ENCODE peak calls at places on chromosomes 16 and 17, in six cellular contexts. One of them, this sample, is unnamed. For H3K36me3, the result is how much of the 10 kb centered on the place peaks cover.

GRCh38 chr16:57147381-57148191 is 38.3 kb downstream of the PSME3IP1 start:
- DNase-seq in ovary: no peak
- DNase-seq in thoracic aorta: no peak
- DNase-seq in lower lobe of right lung: no peak
- DNase-seq in H7: peak
- DNase-seq in adipocyte: no peak
- DNase-seq in this sample: no peak

GRCh38 chr16:19071811-19072777 is 4.7 kb downstream of the COQ7 start:
- DNase-seq in H7: peak
- DNase-seq in ovary: peak
- DNase-seq in lower lobe of right lung: peak
- DNase-seq in adipocyte: peak
- DNase-seq in thoracic aorta: no peak
- DNase-seq in this sample: peak

GRCh38 chr17:64331946-64332493 is 58.6 kb downstream of the PECAM1 start:
- DNase-seq in ovary: peak
- DNase-seq in H7: no peak
- DNase-seq in thoracic aorta: no peak
- DNase-seq in adipocyte: no peak
- DNase-seq in lower lobe of right lung: peak
- DNase-seq in this sample: no peak

GRCh38 chr16:85554791-85555548 is 58.2 kb upstream of the GSE1 start:
- DNase-seq in adipocyte: peak
- DNase-seq in thoracic aorta: peak
- DNase-seq in H7: peak
- DNase-seq in lower lobe of right lung: peak
- DNase-seq in ovary: peak
- DNase-seq in this sample: peak

GRCh38 chr17:42669705-42670198 is 7.0 kb downstream of the PLEKHH3 start:
- DNase-seq in thoracic aorta: no peak
- DNase-seq in H7: peak
- DNase-seq in adipocyte: no peak
- DNase-seq in ovary: no peak
- DNase-seq in lower lobe of right lung: no peak
- DNase-seq in this sample: no peak

GRCh38 chr17:62765351-62765750 is 42.8 kb downstream of the MARCHF10 start:
- DNase-seq in adipocyte: no peak
- DNase-seq in lower lobe of right lung: no peak
- DNase-seq in ovary: no peak
- DNase-seq in thoracic aorta: no peak
- DNase-seq in H7: peak
- DNase-seq in this sample: no peak

GRCh38 chr16:75203667-75204409 is 3.1 kb downstream of the CTRB2 start:
- DNase-seq in ovary: no peak
- DNase-seq in thoracic aorta: no peak
- DNase-seq in lower lobe of right lung: peak
- DNase-seq in H7: peak
- DNase-seq in adipocyte: no peak
- DNase-seq in this sample: no peak

GRCh38 chr17:2615882-2616281 is 22.4 kb downstream of the PAFAH1B1 start:
- DNase-seq in ovary: no peak
- DNase-seq in thoracic aorta: no peak
- DNase-seq in lower lobe of right lung: no peak
- DNase-seq in adipocyte: no peak
- DNase-seq in H7: no peak
- DNase-seq in this sample: no peak

GRCh38 chr16:57993452-57993851 is 7.0 kb downstream of the ZNF319 start:
- DNase-seq in H7: peak
- DNase-seq in ovary: no peak
- DNase-seq in adipocyte: no peak
- DNase-seq in lower lobe of right lung: peak
- DNase-seq in thoracic aorta: no peak
- DNase-seq in this sample: no peak

GRCh38 chr17:82056729-82057621 is 5.3 kb downstream of the GPS1 start:
- DNase-seq in ovary: peak
- DNase-seq in thoracic aorta: no peak
- DNase-seq in adipocyte: no peak
- DNase-seq in lower lobe of right lung: no peak
- DNase-seq in H7: no peak
- DNase-seq in this sample: no peak

GRCh38 chr17:75898065-75898464 is 1.3 kb upstream of the TRIM65 start:
- DNase-seq in thoracic aorta: no peak
- DNase-seq in adipocyte: no peak
- DNase-seq in lower lobe of right lung: no peak
- DNase-seq in H7: no peak
- DNase-seq in ovary: no peak
- DNase-seq in this sample: no peak

GRCh38 chr17:75898791-75899190 is 2.0 kb upstream of the TRIM65 start:
- DNase-seq in lower lobe of right lung: peak
- DNase-seq in adipocyte: no peak
- DNase-seq in H7: no peak
- DNase-seq in thoracic aorta: no peak
- DNase-seq in ovary: no peak
- DNase-seq in this sample: no peak

GRCh38 chr17:75899767-75900468 is 3.2 kb upstream of the TRIM65 start:
- DNase-seq in ovary: no peak
- DNase-seq in lower lobe of right lung: no peak
- DNase-seq in thoracic aorta: no peak
- DNase-seq in adipocyte: no peak
- DNase-seq in H7: no peak
- DNase-seq in this sample: no peak

GRCh38 chr17:75900691-75901533 is 3.8 kb downstream of the MRPL38 start:
- DNase-seq in thoracic aorta: no peak
- DNase-seq in ovary: no peak
- DNase-seq in lower lobe of right lung: no peak
- DNase-seq in adipocyte: no peak
- DNase-seq in H7: no peak
- DNase-seq in this sample: no peak

GRCh38 chr17:75899353-75899752 is 2.6 kb upstream of the TRIM65 start:
- DNase-seq in thoracic aorta: no peak
- DNase-seq in adipocyte: no peak
- DNase-seq in ovary: no peak
- DNase-seq in lower lobe of right lung: no peak
- DNase-seq in H7: no peak
- DNase-seq in this sample: no peak
- H3K36me3 ChIP-seq in thoracic aorta: under half
- H3K36me3 ChIP-seq in adipocyte: under half
- H3K36me3 ChIP-seq in ovary: under half
- H3K36me3 ChIP-seq in lower lobe of right lung: half or more
- H3K36me3 ChIP-seq in H7: under half
- H3K36me3 ChIP-seq in this sample: under half

GRCh38 chr17:51298508-51299371 is 38.4 kb downstream of the UTP18 start:
- DNase-seq in lower lobe of right lung: no peak
- DNase-seq in thoracic aorta: no peak
- DNase-seq in H7: peak
- DNase-seq in ovary: no peak
- DNase-seq in adipocyte: peak
- DNase-seq in this sample: peak
- H3K36me3 ChIP-seq in lower lobe of right lung: under half
- H3K36me3 ChIP-seq in thoracic aorta: under half
- H3K36me3 ChIP-seq in H7: under half
- H3K36me3 ChIP-seq in ovary: under half
- H3K36me3 ChIP-seq in adipocyte: under half
- H3K36me3 ChIP-seq in this sample: under half

GRCh38 chr17:44147812-44148211 is 6.1 kb downstream of the HROB start:
- DNase-seq in adipocyte: no peak
- DNase-seq in thoracic aorta: no peak
- DNase-seq in H7: no peak
- DNase-seq in lower lobe of right lung: no peak
- DNase-seq in ovary: no peak
- DNase-seq in this sample: no peak

GRCh38 chr17:44144966-44145739 is 3.4 kb downstream of the HROB start:
- DNase-seq in ovary: no peak
- DNase-seq in thoracic aorta: no peak
- DNase-seq in lower lobe of right lung: no peak
- DNase-seq in H7: no peak
- DNase-seq in adipocyte: peak
- DNase-seq in this sample: no peak

GRCh38 chr17:44152875-44153274 is 11.1 kb downstream of the HROB start:
- DNase-seq in H7: no peak
- DNase-seq in thoracic aorta: no peak
- DNase-seq in lower lobe of right lung: no peak
- DNase-seq in ovary: no peak
- DNase-seq in adipocyte: no peak
- DNase-seq in this sample: no peak

GRCh38 chr17:44146375-44147346 is 4.9 kb downstream of the HROB start:
- DNase-seq in ovary: no peak
- DNase-seq in lower lobe of right lung: no peak
- DNase-seq in adipocyte: no peak
- DNase-seq in thoracic aorta: no peak
- DNase-seq in H7: no peak
- DNase-seq in this sample: no peak

DNA sequence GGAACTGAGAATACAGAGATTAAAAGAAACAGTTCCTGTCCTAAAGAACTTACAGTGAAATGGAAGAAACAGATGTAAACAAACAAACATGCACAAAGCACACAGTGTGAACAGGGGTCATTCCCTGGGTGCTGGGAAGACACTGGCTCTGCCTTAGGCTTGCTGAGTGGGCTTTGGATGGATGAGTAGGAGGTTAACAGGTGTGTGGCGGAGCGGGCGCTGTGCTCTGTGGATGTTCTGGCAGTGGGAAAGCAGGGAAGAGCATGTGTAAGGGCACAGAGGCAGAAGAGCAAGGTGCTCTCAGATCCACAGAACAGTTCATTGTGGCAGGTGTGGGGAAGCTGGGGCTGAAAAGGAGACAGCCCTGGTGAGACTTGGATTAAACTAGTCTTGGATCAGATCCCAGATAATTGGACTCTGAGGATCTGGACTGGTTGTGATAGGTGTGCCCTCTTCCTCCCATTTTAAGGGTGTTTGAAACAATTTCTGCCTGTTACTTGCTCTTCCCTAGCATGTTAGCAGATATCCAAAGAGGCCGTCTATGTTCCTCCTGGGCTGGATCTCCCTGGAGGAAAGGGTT is 8.1 kb downstream of the HROB start:
- DNase-seq in ovary: no peak
- DNase-seq in H7: no peak
- DNase-seq in adipocyte: no peak
- DNase-seq in lower lobe of right lung: no peak
- DNase-seq in thoracic aorta: no peak
- DNase-seq in this sample: no peak
- H3K36me3 ChIP-seq in ovary: under half
- H3K36me3 ChIP-seq in H7: under half
- H3K36me3 ChIP-seq in adipocyte: under half
- H3K36me3 ChIP-seq in lower lobe of right lung: under half
- H3K36me3 ChIP-seq in thoracic aorta: under half
- H3K36me3 ChIP-seq in this sample: under half

GRCh38 chr17:7943291-7943690 is 11.3 kb downstream of the CNTROB start:
- DNase-seq in lower lobe of right lung: no peak
- DNase-seq in H7: no peak
- DNase-seq in ovary: no peak
- DNase-seq in thoracic aorta: no peak
- DNase-seq in adipocyte: no peak
- DNase-seq in this sample: no peak

GRCh38 chr17:7944321-7944720 is 12.3 kb downstream of the CNTROB start:
- DNase-seq in adipocyte: no peak
- DNase-seq in lower lobe of right lung: no peak
- DNase-seq in ovary: no peak
- DNase-seq in thoracic aorta: no peak
- DNase-seq in H7: no peak
- DNase-seq in this sample: no peak

GRCh38 chr17:7940743-7941142 is 8.7 kb downstream of the CNTROB start:
- DNase-seq in ovary: no peak
- DNase-seq in lower lobe of right lung: no peak
- DNase-seq in H7: no peak
- DNase-seq in adipocyte: no peak
- DNase-seq in thoracic aorta: no peak
- DNase-seq in this sample: no peak

GRCh38 chr17:7935859-7936258 is 3.9 kb downstream of the CNTROB start:
- DNase-seq in adipocyte: no peak
- DNase-seq in lower lobe of right lung: no peak
- DNase-seq in thoracic aorta: no peak
- DNase-seq in H7: no peak
- DNase-seq in ovary: no peak
- DNase-seq in this sample: no peak

GRCh38 chr17:7940034-7940433 is 8.0 kb downstream of the CNTROB start:
- DNase-seq in adipocyte: no peak
- DNase-seq in lower lobe of right lung: no peak
- DNase-seq in thoracic aorta: no peak
- DNase-seq in ovary: no peak
- DNase-seq in H7: no peak
- DNase-seq in this sample: no peak
- H3K36me3 ChIP-seq in adipocyte: half or more
- H3K36me3 ChIP-seq in lower lobe of right lung: half or more
- H3K36me3 ChIP-seq in thoracic aorta: under half
- H3K36me3 ChIP-seq in ovary: under half
- H3K36me3 ChIP-seq in H7: under half
- H3K36me3 ChIP-seq in this sample: under half

GRCh38 chr16:84086357-84086756 is 30.4 kb downstream of the MBTPS1 start:
- DNase-seq in adipocyte: no peak
- DNase-seq in thoracic aorta: no peak
- DNase-seq in H7: no peak
- DNase-seq in lower lobe of right lung: no peak
- DNase-seq in ovary: no peak
- DNase-seq in this sample: no peak

GRCh38 chr16:84085271-84085667 is 31.5 kb downstream of the MBTPS1 start:
- DNase-seq in H7: no peak
- DNase-seq in ovary: no peak
- DNase-seq in lower lobe of right lung: no peak
- DNase-seq in thoracic aorta: no peak
- DNase-seq in adipocyte: no peak
- DNase-seq in this sample: no peak

GRCh38 chr16:84087461-84088151 is 29.1 kb downstream of the MBTPS1 start:
- DNase-seq in ovary: no peak
- DNase-seq in lower lobe of right lung: no peak
- DNase-seq in adipocyte: no peak
- DNase-seq in H7: no peak
- DNase-seq in thoracic aorta: no peak
- DNase-seq in this sample: no peak

GRCh38 chr16:84085774-84086173 is 31.0 kb downstream of the MBTPS1 start:
- DNase-seq in thoracic aorta: no peak
- DNase-seq in ovary: no peak
- DNase-seq in H7: no peak
- DNase-seq in adipocyte: no peak
- DNase-seq in lower lobe of right lung: no peak
- DNase-seq in this sample: no peak

GRCh38 chr16:84086996-84087395 is 29.7 kb downstream of the MBTPS1 start:
- DNase-seq in thoracic aorta: no peak
- DNase-seq in ovary: no peak
- DNase-seq in adipocyte: no peak
- DNase-seq in H7: no peak
- DNase-seq in lower lobe of right lung: no peak
- DNase-seq in this sample: no peak
- H3K36me3 ChIP-seq in thoracic aorta: under half
- H3K36me3 ChIP-seq in ovary: under half
- H3K36me3 ChIP-seq in adipocyte: half or more
- H3K36me3 ChIP-seq in H7: under half
- H3K36me3 ChIP-seq in lower lobe of right lung: half or more
- H3K36me3 ChIP-seq in this sample: under half